ENCODE peak calls at places on chromosome 5, in five cellular contexts. One of them, this sample, is unnamed.

GRCh38 chr5:158642852-158643251 is 456.9 kb downstream of the EBF1 start:
- DNase-seq in SK-N-DZ: no peak
- DNase-seq in GM23248: no peak
- DNase-seq in heart right ventricle: peak; percentile 42
- DNase-seq in neural crest cell: no peak
- DNase-seq in this sample: no peak

GRCh38 chr5:149030838-149031397 is 31.9 kb downstream of the SH3TC2 start:
- DNase-seq in SK-N-DZ: no peak
- DNase-seq in GM23248: no peak
- DNase-seq in heart right ventricle: no peak
- DNase-seq in neural crest cell: no peak
- DNase-seq in this sample: no peak

GRCh38 chr5:13244151-13244550 is 700.3 kb downstream of the DNAH5 start:
- DNase-seq in SK-N-DZ: no peak
- DNase-seq in GM23248: no peak
- DNase-seq in heart right ventricle: no peak
- DNase-seq in neural crest cell: no peak
- DNase-seq in this sample: no peak

GRCh38 chr5:41517909-41518308 is 7.5 kb upstream of the PLCXD3 start:
- DNase-seq in SK-N-DZ: no peak
- DNase-seq in GM23248: peak; percentile 41
- DNase-seq in heart right ventricle: no peak
- DNase-seq in neural crest cell: no peak
- DNase-seq in this sample: no peak

GRCh38 chr5:73125289-73125688 is 4.9 kb downstream of the TMEM171 start:
- DNase-seq in SK-N-DZ: no peak
- DNase-seq in GM23248: no peak
- DNase-seq in heart right ventricle: no peak
- DNase-seq in neural crest cell: no peak
- DNase-seq in this sample: peak; percentile 64

GRCh38 chr5:120466337-120467006 is 2.4 kb downstream of the PRR16 start:
- DNase-seq in SK-N-DZ: no peak
- DNase-seq in GM23248: peak; percentile 17
- DNase-seq in heart right ventricle: no peak
- DNase-seq in neural crest cell: no peak
- DNase-seq in this sample: no peak

GRCh38 chr5:114243281-114243982 is 118.4 kb upstream of the KCNN2 start:
- DNase-seq in SK-N-DZ: no peak
- DNase-seq in GM23248: no peak
- DNase-seq in heart right ventricle: no peak
- DNase-seq in neural crest cell: no peak
- DNase-seq in this sample: no peak

GRCh38 chr5:138179277-138179857 is 455 bp downstream of the KIF20A start:
- DNase-seq in SK-N-DZ: peak; percentile 13
- DNase-seq in GM23248: peak; percentile 55
- DNase-seq in heart right ventricle: no peak
- DNase-seq in neural crest cell: peak; percentile 11
- DNase-seq in this sample: no peak

GRCh38 chr5:16508730-16509531 is 43.3 kb upstream of the ZNF622 start:
- DNase-seq in SK-N-DZ: no peak
- DNase-seq in GM23248: peak; percentile 65
- DNase-seq in heart right ventricle: peak; percentile 75
- DNase-seq in neural crest cell: no peak
- DNase-seq in this sample: peak; percentile 76

GRCh38 chr5:55360190-55360589 is 52.4 kb downstream of the MTREX start:
- DNase-seq in SK-N-DZ: no peak
- DNase-seq in GM23248: peak; percentile 26
- DNase-seq in heart right ventricle: no peak
- DNase-seq in neural crest cell: no peak
- DNase-seq in this sample: no peak

GRCh38 chr5:5981562-5981961 is 396.8 kb downstream of the MED10 start:
- DNase-seq in SK-N-DZ: no peak
- DNase-seq in GM23248: no peak
- DNase-seq in heart right ventricle: no peak
- DNase-seq in neural crest cell: no peak
- DNase-seq in this sample: no peak

GRCh38 chr5:16994576-16994975 is 58.5 kb upstream of the MYO10 start:
- DNase-seq in SK-N-DZ: no peak
- DNase-seq in GM23248: peak; percentile 8
- DNase-seq in heart right ventricle: no peak
- DNase-seq in neural crest cell: peak; percentile 18
- DNase-seq in this sample: no peak

GRCh38 chr5:179256229-179257189 is 88.8 kb downstream of the ADAMTS2 start:
- DNase-seq in SK-N-DZ: no peak
- DNase-seq in GM23248: no peak
- DNase-seq in heart right ventricle: no peak
- DNase-seq in neural crest cell: no peak
- DNase-seq in this sample: no peak

GRCh38 chr5:137605377-137605776 is 106.3 kb upstream of the SPOCK1 start:
- DNase-seq in SK-N-DZ: no peak
- DNase-seq in GM23248: peak; percentile 48
- DNase-seq in heart right ventricle: no peak
- DNase-seq in neural crest cell: no peak
- DNase-seq in this sample: no peak

GRCh38 chr5:33409435-33410146 is 31.2 kb upstream of the TARS1 start:
- DNase-seq in SK-N-DZ: peak; percentile 88
- DNase-seq in GM23248: peak; percentile 53
- DNase-seq in heart right ventricle: no peak
- DNase-seq in neural crest cell: no peak
- DNase-seq in this sample: peak; percentile 65

GRCh38 chr5:64923151-64923685 is 154.5 kb downstream of the CWC27 start:
- DNase-seq in SK-N-DZ: no peak
- DNase-seq in GM23248: peak; percentile 9
- DNase-seq in heart right ventricle: no peak
- DNase-seq in neural crest cell: no peak
- DNase-seq in this sample: no peak

GRCh38 chr5:157253547-157253946 is 12.4 kb upstream of the CYFIP2 start:
- DNase-seq in SK-N-DZ: peak; percentile 35
- DNase-seq in GM23248: peak; percentile 80
- DNase-seq in heart right ventricle: no peak
- DNase-seq in neural crest cell: peak; percentile 55
- DNase-seq in this sample: no peak

GRCh38 chr5:179346401-179346800 is 1.1 kb upstream of the ADAMTS2 start:
- DNase-seq in SK-N-DZ: no peak
- DNase-seq in GM23248: peak; percentile 15
- DNase-seq in heart right ventricle: no peak
- DNase-seq in neural crest cell: no peak
- DNase-seq in this sample: no peak

GRCh38 chr5:32172908-32173393 is 1.2 kb downstream of the GOLPH3 start:
- DNase-seq in SK-N-DZ: no peak
- DNase-seq in GM23248: peak; percentile 28
- DNase-seq in heart right ventricle: no peak
- DNase-seq in neural crest cell: no peak
- DNase-seq in this sample: no peak

GRCh38 chr5:132052520-132052919 is 7.9 kb upstream of the IL3 start:
- DNase-seq in SK-N-DZ: no peak
- DNase-seq in GM23248: no peak
- DNase-seq in heart right ventricle: no peak
- DNase-seq in neural crest cell: no peak
- DNase-seq in this sample: no peak

GRCh38 chr5:171808951-171809350 is 23.3 kb downstream of the SMIM23 start:
- DNase-seq in SK-N-DZ: no peak
- DNase-seq in GM23248: peak; percentile 89
- DNase-seq in heart right ventricle: no peak
- DNase-seq in neural crest cell: no peak
- DNase-seq in this sample: no peak

GRCh38 chr5:14958196-14958595 is 86.6 kb upstream of the ANKH start:
- DNase-seq in SK-N-DZ: no peak
- DNase-seq in GM23248: peak; percentile 58
- DNase-seq in heart right ventricle: no peak
- DNase-seq in neural crest cell: no peak
- DNase-seq in this sample: no peak

GRCh38 chr5:63194126-63194525 is 615.5 kb downstream of the LRRC70 start:
- DNase-seq in SK-N-DZ: no peak
- DNase-seq in GM23248: no peak
- DNase-seq in heart right ventricle: no peak
- DNase-seq in neural crest cell: no peak
- DNase-seq in this sample: no peak

GRCh38 chr5:65955746-65956145 is 29.4 kb downstream of the ERBIN start:
- DNase-seq in SK-N-DZ: no peak
- DNase-seq in GM23248: no peak
- DNase-seq in heart right ventricle: no peak
- DNase-seq in neural crest cell: no peak
- DNase-seq in this sample: no peak

GRCh38 chr5:82406200-82406773 is 128.1 kb upstream of the RPS23 start:
- DNase-seq in SK-N-DZ: no peak
- DNase-seq in GM23248: peak; percentile 77
- DNase-seq in heart right ventricle: no peak
- DNase-seq in neural crest cell: no peak
- DNase-seq in this sample: no peak

GRCh38 chr5:34867660-34868059 is 28.7 kb downstream of the TTC23L start:
- DNase-seq in SK-N-DZ: no peak
- DNase-seq in GM23248: no peak
- DNase-seq in heart right ventricle: no peak
- DNase-seq in neural crest cell: no peak
- DNase-seq in this sample: no peak

GRCh38 chr5:107554776-107555424 is 115.8 kb downstream of the EFNA5 start:
- DNase-seq in SK-N-DZ: peak; percentile 94
- DNase-seq in GM23248: no peak
- DNase-seq in heart right ventricle: no peak
- DNase-seq in neural crest cell: no peak
- DNase-seq in this sample: no peak

This sample was measured in left colon.